ENCODE peak calls at places on chromosomes 7 and 10, in eight cellular contexts. Q, B, X, S, Z, K, F and V are unnamed samples.

GRCh38 chr10:74418285-74418872 is 267.4 kb downstream of the ADK start:
- DNase-seq in Q (no peak), K (no peak), S (no peak), F (no peak), X (peak; percentile 60), Z (peak; percentile 16), B (no peak), V (no peak)

GRCh38 chr7:118312966-118313365 is 88.5 kb downstream of the ANKRD7 start:
- DNase-seq in X (no peak), K (no peak), Z (peak; percentile 9), S (no peak), B (no peak), F (no peak), Q (peak; percentile 42), V (no peak)

GRCh38 chr7:40647719-40648118 is 512.9 kb downstream of the SUGCT start:
- DNase-seq in Z (peak; percentile 67), B (no peak), K (no peak), X (no peak), Q (no peak), F (no peak), S (no peak), V (no peak)

GRCh38 chr7:22111661-22112060 is 166.0 kb upstream of the CDCA7L start:
- DNase-seq in Z (no peak), B (no peak), F (no peak), S (no peak), K (no peak), X (no peak), Q (no peak), V (no peak)

GRCh38 chr10:17425584-17426262 is 28.7 kb downstream of the ST8SIA6 start:
- DNase-seq in X (no peak), K (no peak), B (no peak), F (peak; percentile 55), Z (no peak), Q (no peak), S (no peak), V (no peak)

GRCh38 chr7:103141753-103142404 is 7.0 kb downstream of the NAPEPLD start:
- DNase-seq in F (no peak), Z (peak; percentile 75), S (no peak), X (no peak), Q (peak; percentile 13), K (no peak), B (peak; percentile 20), V (no peak)

GRCh38 chr7:157401567-157402387 is 65.0 kb downstream of the DNAJB6 start:
- DNase-seq in K (no peak), B (no peak), Q (no peak), Z (no peak), X (no peak), F (no peak), S (no peak), V (no peak)

GRCh38 chr10:27372095-27372494 is 131.5 kb upstream of the ACBD5 start:
- DNase-seq in F (no peak), Q (no peak), K (no peak), B (no peak), S (no peak), Z (peak; percentile 7), X (no peak), V (no peak)

GRCh38 chr7:65812281-65812680 is 60.6 kb upstream of the VKORC1L1 start:
- DNase-seq in B (peak; percentile 15), X (no peak), F (no peak), Q (no peak), K (no peak), S (no peak), Z (peak; percentile 52), V (no peak)

GRCh38 chr10:79293841-79294705 is 53.2 kb upstream of the PPIF start:
- DNase-seq in B (no peak), X (no peak), F (peak; percentile 66), K (no peak), Q (no peak), Z (peak; percentile 56), S (no peak), V (no peak)

GRCh38 chr7:30703756-30704155 is 21.5 kb upstream of the CRHR2 start:
- DNase-seq in F (no peak), B (peak; percentile 23), S (no peak), K (no peak), X (no peak), Z (no peak), Q (no peak), V (no peak)

GRCh38 chr7:37000514-37000913 is 276.2 kb upstream of the AOAH start:
- DNase-seq in Z (no peak), F (no peak), X (no peak), Q (no peak), S (no peak), K (no peak), B (no peak), V (no peak)

GRCh38 chr7:149727053-149727452 is 46.3 kb downstream of the ZNF467 start:
- DNase-seq in X (no peak), Z (no peak), S (no peak), B (no peak), K (no peak), Q (no peak), F (no peak), V (no peak)

GRCh38 chr10:69180525-69181204 is 631 bp downstream of the SUPV3L1 start:
- DNase-seq in Z (peak; percentile 37), K (no peak), X (no peak), F (no peak), Q (peak; percentile 22), S (no peak), B (peak; percentile 13), V (no peak)

GRCh38 chr10:44168478-44168877 is 216.4 kb downstream of the CXCL12 start:
- DNase-seq in B (peak; percentile 24), Q (no peak), F (no peak), X (no peak), S (no peak), Z (no peak), K (no peak), V (no peak)

GRCh38 chr7:56046728-56047445 is 4.4 kb downstream of the PSPH start:
- DNase-seq in S (no peak), K (no peak), B (peak; percentile 93), Z (peak; percentile 95), Q (no peak), F (no peak), X (peak; percentile 53), V (no peak)

GRCh38 chr7:95772771-95773581 is 622 bp downstream of the DYNC1I1 start:
- DNase-seq in Z (peak; percentile 32), Q (no peak), F (peak; percentile 53), X (peak; percentile 13), S (no peak), K (peak; percentile 20), B (peak; percentile 28), V (no peak)

GRCh38 chr7:106485031-106485551 is 175.9 kb downstream of the CCDC71L start:
- DNase-seq in Z (peak; percentile 92), Q (peak; percentile 51), X (no peak), F (no peak), S (no peak), B (peak; percentile 24), K (no peak), V (no peak)

GRCh38 chr7:39609462-39610149 is 13.8 kb upstream of the RALA start:
- DNase-seq in K (no peak), Z (no peak), X (no peak), F (no peak), B (no peak), Q (peak; percentile 16), S (peak; percentile 35), V (no peak)
- TF ChIP-seq CTCF in K (no peak), Z (no peak), X (no peak), F (no peak), B (peak; percentile 32), Q (no peak), S (no peak), V (no peak)

DNA sequence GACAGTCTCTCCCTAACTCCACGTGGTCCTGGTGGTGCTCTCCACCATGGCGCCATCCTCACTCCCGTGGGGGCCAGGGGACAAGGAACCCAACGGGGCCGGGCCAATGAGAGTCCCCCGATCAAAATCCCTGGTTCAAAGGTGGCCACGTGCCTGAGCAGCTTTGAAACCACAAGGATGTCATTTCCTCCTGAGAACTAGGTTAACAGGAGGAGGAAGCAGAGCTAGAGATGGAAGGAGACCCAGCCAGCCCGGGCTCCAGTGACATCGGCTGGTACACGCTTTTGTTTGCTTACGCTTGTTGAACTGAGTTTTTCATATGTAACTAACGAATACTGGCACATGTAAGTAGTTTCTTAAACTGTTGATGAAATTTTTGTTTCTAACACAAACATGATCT is 61.7 kb downstream of the PRPF18 start:
- DNase-seq in X (no peak), F (no peak), K (no peak), B (no peak), Q (no peak), S (no peak), Z (no peak), V (no peak)
- H3K4me3 ChIP-seq in X (no peak overlapping the region), F (no peak overlapping the region), K (no peak overlapping the region), B (no peak overlapping the region), Q (no peak overlapping the region), S (no peak overlapping the region), Z (no peak overlapping the region), V (no peak overlapping the region)

DNA sequence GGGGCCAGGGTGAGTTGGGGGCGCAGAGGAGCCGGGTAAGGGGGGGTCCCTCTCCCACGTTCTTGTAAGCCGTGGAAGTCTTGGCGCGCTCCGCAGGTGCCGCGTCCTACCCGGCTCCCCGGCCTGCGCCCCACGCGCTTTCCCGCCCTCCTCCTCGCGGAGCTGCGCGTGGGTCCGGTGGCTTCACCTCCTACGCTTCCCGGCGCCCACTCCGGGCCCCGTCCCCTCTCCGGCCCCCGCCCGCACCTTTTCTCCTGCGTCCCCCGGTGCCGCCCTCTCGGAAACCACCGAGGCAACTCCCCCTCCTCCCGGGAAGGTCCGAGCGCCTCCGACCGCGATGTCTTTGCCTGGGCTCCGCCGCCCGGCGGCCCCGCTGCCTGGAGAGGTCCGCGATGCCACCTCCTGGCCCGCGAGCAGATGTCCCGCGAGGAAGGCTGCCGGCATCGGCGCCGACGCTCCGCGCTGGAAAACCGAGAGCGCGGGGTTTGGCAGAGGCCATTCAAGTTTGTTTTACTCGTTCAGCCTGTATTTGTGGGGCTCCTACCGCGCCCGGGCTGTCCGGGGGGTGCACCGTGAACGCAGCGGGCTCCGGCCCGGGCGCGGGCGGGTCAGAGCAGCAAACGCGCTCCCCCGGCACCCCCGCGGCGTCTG is 2.4 kb upstream of the NKX6-2 start:
- DNase-seq in Q (no peak), Z (peak; percentile 18), X (no peak), F (no peak), B (peak; percentile 22), S (no peak), K (no peak), V (no peak)
- TF ChIP-seq CTCF in Q (no peak), Z (peak; percentile 23), X (no peak), F (no peak), B (peak; percentile 16), S (no peak), K (no peak), V (peak; percentile 17)

GRCh38 chr10:102870221-102870620 is 951 bp downstream of the AS3MT start:
- DNase-seq in B (no peak), Q (no peak), F (no peak), X (no peak), S (no peak), Z (no peak), K (no peak), V (no peak)

GRCh38 chr10:102863660-102864059 is 5.6 kb upstream of the AS3MT start:
- DNase-seq in B (no peak), K (no peak), S (no peak), Q (no peak), X (no peak), Z (no peak), F (no peak), V (no peak)

GRCh38 chr10:102869290-102870198 is at the start of gene AS3MT:
- DNase-seq in K (no peak), F (peak; percentile 51), X (peak; percentile 29), B (peak; percentile 25), Q (no peak), S (peak; percentile 54), Z (peak; percentile 28), V (no peak)

GRCh38 chr10:102865620-102866019 is 3.6 kb upstream of the AS3MT start:
- DNase-seq in B (no peak), F (no peak), K (no peak), Q (no peak), X (no peak), S (no peak), Z (no peak), V (no peak)

GRCh38 chr10:102868976-102869289 is 337 bp upstream of the AS3MT start:
- DNase-seq in X (no peak), B (no peak), F (no peak), Z (no peak), S (no peak), Q (no peak), K (no peak), V (no peak)
- H3K4me3 ChIP-seq in X (peak overlapping the region; percentile 31), B (peak overlapping the region; percentile 36), F (no peak overlapping the region), Z (peak overlapping the region; percentile 32), S (peak overlapping the region; percentile 65), Q (no peak overlapping the region), K (peak overlapping the region; percentile 72), V (peak overlapping the region; percentile 39)